ENCODE peak calls at places on chromosomes 6 and 20, in eight cellular contexts. M is testis, A is NCI-H2171, J is cardiac fibroblast, W is glutamatergic neuron, K is T-helper 1 cell, N is SW 1271, X is skeletal muscle cell. Q is an unnamed sample.

GRCh38 chr6:83192456-83192855 is 609 bp downstream of the PGM3 start:
- DNase-seq in M (no peak), A (no peak), J (no peak), W (no peak), K (no peak), N (no peak), X (no peak), Q (no peak)

GRCh38 chr6:49550413-49551125 is at the start of gene C6orf141:
- DNase-seq in M (peak; percentile 82), A (no peak), J (no peak), W (peak; percentile 56), K (no peak), N (no peak), X (no peak), Q (no peak)

GRCh38 chr20:58642465-58642864 is 8.6 kb upstream of the STX16 start:
- DNase-seq in M (no peak), A (no peak), J (no peak), W (no peak), K (no peak), N (no peak), X (no peak), Q (no peak)

GRCh38 chr20:17833036-17833674 is 133.4 kb downstream of the BANF2 start:
- DNase-seq in M (no peak), A (no peak), J (peak; percentile 63), W (no peak), K (no peak), N (no peak), X (no peak), Q (no peak)

GRCh38 chr6:16345449-16346330 is 107.3 kb downstream of the GMPR start:
- DNase-seq in M (no peak), A (no peak), J (peak; percentile 66), W (no peak), K (no peak), N (no peak), X (peak; percentile 79), Q (no peak)

GRCh38 chr6:32153252-32153834 is 598 bp upstream of the PPT2 start:
- DNase-seq in M (no peak), A (peak; percentile 66), J (no peak), W (peak; percentile 55), K (no peak), N (peak; percentile 92), X (no peak), Q (no peak)

GRCh38 chr20:62321521-62321948 is 18.7 kb downstream of the ADRM1 start:
- DNase-seq in M (no peak), A (no peak), J (no peak), W (no peak), K (no peak), N (no peak), X (no peak), Q (no peak)

GRCh38 chr6:27890351-27891299 is 21.6 kb downstream of the OR2B2 start:
- DNase-seq in M (peak; percentile 67), A (no peak), J (peak; percentile 96), W (peak; percentile 54), K (peak; percentile 59), N (no peak), X (peak; percentile 89), Q (peak; percentile 88)

GRCh38 chr6:91317247-91317646 is 730.4 kb upstream of the MAP3K7 start:
- DNase-seq in M (peak; percentile 21), A (no peak), J (no peak), W (no peak), K (no peak), N (no peak), X (no peak), Q (no peak)

GRCh38 chr20:5691918-5692618 is 58.1 kb upstream of the SHLD1 start:
- DNase-seq in M (no peak), A (peak; percentile 6), J (no peak), W (no peak), K (no peak), N (no peak), X (no peak), Q (no peak)

GRCh38 chr20:24653306-24653705 is 183.9 kb downstream of the SYNDIG1 start:
- DNase-seq in M (no peak), A (no peak), J (no peak), W (no peak), K (no peak), N (no peak), X (no peak), Q (no peak)

GRCh38 chr20:4549711-4550259 is 171.9 kb upstream of the PRND start:
- DNase-seq in M (no peak), A (no peak), J (no peak), W (no peak), K (no peak), N (no peak), X (no peak), Q (no peak)

GRCh38 chr6:108897371-108897770 is 49.1 kb downstream of the ARMC2 start:
- DNase-seq in M (no peak), A (no peak), J (peak; percentile 65), W (no peak), K (no peak), N (no peak), X (no peak), Q (no peak)

GRCh38 chr6:4603856-4604369 is 172.3 kb upstream of the CDYL start:
- DNase-seq in M (no peak), A (no peak), J (no peak), W (no peak), K (no peak), N (no peak), X (no peak), Q (no peak)